ENCODE peak calls at places on chromosomes 13 and 19, in five cellular contexts. One of them, this sample, is unnamed.

GRCh38 chr13:42272776-42273175 is 824 bp downstream of the AKAP11 start:
- DNase-seq in NCI-H526: no peak
- DNase-seq in kidney glomerular epithelial cell: no peak
- DNase-seq in mesenchymal stem cell: no peak
- DNase-seq in left kidney: no peak
- DNase-seq in this sample: no peak

GRCh38 chr19:55549500-55550320 is 4.4 kb upstream of the SBK3 start:
- DNase-seq in kidney glomerular epithelial cell: peak
- DNase-seq in left kidney: peak
- DNase-seq in NCI-H526: peak
- DNase-seq in mesenchymal stem cell: peak
- DNase-seq in this sample: peak

GRCh38 chr19:53388168-53388567 is 6.8 kb upstream of the ZNF765 start:
- DNase-seq in kidney glomerular epithelial cell: no peak
- DNase-seq in left kidney: no peak
- DNase-seq in NCI-H526: no peak
- DNase-seq in mesenchymal stem cell: no peak
- DNase-seq in this sample: peak

GRCh38 chr13:98480915-98481510 is 95.9 kb downstream of the STK24 start:
- DNase-seq in NCI-H526: peak
- DNase-seq in mesenchymal stem cell: peak
- DNase-seq in left kidney: no peak
- DNase-seq in kidney glomerular epithelial cell: no peak
- DNase-seq in this sample: no peak

GRCh38 chr13:111474136-111475002 is 153.9 kb downstream of the TEX29 start:
- DNase-seq in left kidney: peak
- DNase-seq in mesenchymal stem cell: peak
- DNase-seq in NCI-H526: peak
- DNase-seq in kidney glomerular epithelial cell: peak
- DNase-seq in this sample: peak

GRCh38 chr13:109348514-109349340 is 437.7 kb downstream of the IRS2 start:
- DNase-seq in left kidney: no peak
- DNase-seq in NCI-H526: no peak
- DNase-seq in kidney glomerular epithelial cell: peak
- DNase-seq in mesenchymal stem cell: peak
- DNase-seq in this sample: peak

GRCh38 chr13:98171806-98172569 is 5.1 kb downstream of the RNF113B start:
- DNase-seq in left kidney: no peak
- DNase-seq in kidney glomerular epithelial cell: peak
- DNase-seq in mesenchymal stem cell: peak
- DNase-seq in NCI-H526: peak
- DNase-seq in this sample: peak

GRCh38 chr13:40596484-40596883 is 70.0 kb downstream of the FOXO1 start:
- DNase-seq in kidney glomerular epithelial cell: no peak
- DNase-seq in left kidney: no peak
- DNase-seq in mesenchymal stem cell: no peak
- DNase-seq in NCI-H526: no peak
- DNase-seq in this sample: no peak

GRCh38 chr19:11506101-11506555 is 489 bp upstream of the ZNF653 start:
- DNase-seq in NCI-H526: no peak
- DNase-seq in left kidney: no peak
- DNase-seq in kidney glomerular epithelial cell: no peak
- DNase-seq in mesenchymal stem cell: no peak
- DNase-seq in this sample: no peak

GRCh38 chr13:79560954-79561353 is 80.0 kb downstream of the NDFIP2 start:
- DNase-seq in kidney glomerular epithelial cell: no peak
- DNase-seq in left kidney: no peak
- DNase-seq in mesenchymal stem cell: no peak
- DNase-seq in NCI-H526: no peak
- DNase-seq in this sample: no peak

GRCh38 chr13:97535619-97536018 is 101.7 kb downstream of the RAP2A start:
- DNase-seq in NCI-H526: no peak
- DNase-seq in left kidney: no peak
- DNase-seq in kidney glomerular epithelial cell: no peak
- DNase-seq in mesenchymal stem cell: peak
- DNase-seq in this sample: no peak

GRCh38 chr13:44259045-44260042 is 114.3 kb upstream of the SERP2 start:
- DNase-seq in NCI-H526: no peak
- DNase-seq in left kidney: peak
- DNase-seq in mesenchymal stem cell: peak
- DNase-seq in kidney glomerular epithelial cell: no peak
- DNase-seq in this sample: peak

GRCh38 chr13:45206340-45206739 is 5.5 kb upstream of the KCTD4 start:
- DNase-seq in left kidney: no peak
- DNase-seq in NCI-H526: no peak
- DNase-seq in kidney glomerular epithelial cell: peak
- DNase-seq in mesenchymal stem cell: peak
- DNase-seq in this sample: peak

GRCh38 chr13:75830842-75831241 is 194.7 kb downstream of the LMO7 start:
- DNase-seq in left kidney: no peak
- DNase-seq in kidney glomerular epithelial cell: no peak
- DNase-seq in NCI-H526: no peak
- DNase-seq in mesenchymal stem cell: peak
- DNase-seq in this sample: peak

GRCh38 chr19:18093439-18094161 is 4.0 kb upstream of the MAST3 start:
- DNase-seq in kidney glomerular epithelial cell: no peak
- DNase-seq in left kidney: no peak
- DNase-seq in mesenchymal stem cell: no peak
- DNase-seq in NCI-H526: peak
- DNase-seq in this sample: no peak

GRCh38 chr13:99926014-99926731 is 45.4 kb downstream of the ZIC5 start:
- DNase-seq in NCI-H526: peak
- DNase-seq in left kidney: peak
- DNase-seq in kidney glomerular epithelial cell: peak
- DNase-seq in mesenchymal stem cell: no peak
- DNase-seq in this sample: peak

GRCh38 chr19:18853755-18854427 is 22.1 kb downstream of the UPF1 start:
- DNase-seq in NCI-H526: no peak
- DNase-seq in kidney glomerular epithelial cell: no peak
- DNase-seq in left kidney: no peak
- DNase-seq in mesenchymal stem cell: no peak
- DNase-seq in this sample: no peak

GRCh38 chr19:34082289-34083077 is 89.8 kb upstream of the LSM14A start:
- DNase-seq in left kidney: peak
- DNase-seq in mesenchymal stem cell: no peak
- DNase-seq in NCI-H526: no peak
- DNase-seq in kidney glomerular epithelial cell: no peak
- DNase-seq in this sample: peak

GRCh38 chr13:90156390-90156789 is 1191.1 kb upstream of the MIR17HG start:
- DNase-seq in mesenchymal stem cell: no peak
- DNase-seq in left kidney: no peak
- DNase-seq in kidney glomerular epithelial cell: no peak
- DNase-seq in NCI-H526: no peak
- DNase-seq in this sample: no peak

GRCh38 chr19:373391-374182 is 29.0 kb upstream of the MIER2 start:
- DNase-seq in left kidney: no peak
- DNase-seq in NCI-H526: no peak
- DNase-seq in mesenchymal stem cell: no peak
- DNase-seq in kidney glomerular epithelial cell: no peak
- DNase-seq in this sample: no peak

GRCh38 chr19:52336976-52337375 is 933 bp downstream of the ZNF610 start:
- DNase-seq in kidney glomerular epithelial cell: peak
- DNase-seq in left kidney: peak
- DNase-seq in mesenchymal stem cell: peak
- DNase-seq in NCI-H526: peak
- DNase-seq in this sample: peak

GRCh38 chr13:40484981-40485380 is 181.5 kb downstream of the FOXO1 start:
- DNase-seq in mesenchymal stem cell: no peak
- DNase-seq in left kidney: no peak
- DNase-seq in kidney glomerular epithelial cell: no peak
- DNase-seq in NCI-H526: no peak
- DNase-seq in this sample: no peak

GRCh38 chr13:90105881-90106496 is 1241.5 kb upstream of the MIR17HG start:
- DNase-seq in kidney glomerular epithelial cell: no peak
- DNase-seq in left kidney: peak
- DNase-seq in mesenchymal stem cell: peak
- DNase-seq in NCI-H526: no peak
- DNase-seq in this sample: peak

GRCh38 chr19:32662186-32662585 is 12.8 kb downstream of the ANKRD27 start:
- DNase-seq in left kidney: no peak
- DNase-seq in mesenchymal stem cell: peak
- DNase-seq in kidney glomerular epithelial cell: no peak
- DNase-seq in NCI-H526: no peak
- DNase-seq in this sample: peak

GRCh38 chr13:97243915-97244820 is 22.0 kb downstream of the MBNL2 start:
- DNase-seq in left kidney: no peak
- DNase-seq in NCI-H526: peak
- DNase-seq in kidney glomerular epithelial cell: no peak
- DNase-seq in mesenchymal stem cell: no peak
- DNase-seq in this sample: no peak

GRCh38 chr13:51793570-51794273 is 10.2 kb downstream of the DHRS12 start:
- DNase-seq in kidney glomerular epithelial cell: peak
- DNase-seq in NCI-H526: no peak
- DNase-seq in mesenchymal stem cell: peak
- DNase-seq in left kidney: no peak
- DNase-seq in this sample: peak

GRCh38 chr19:45507864-45508680 is 793 bp downstream of the VASP start:
- DNase-seq in mesenchymal stem cell: peak
- DNase-seq in left kidney: peak
- DNase-seq in kidney glomerular epithelial cell: no peak
- DNase-seq in NCI-H526: peak
- DNase-seq in this sample: no peak

This sample was measured in fibroblast of villous mesenchyme.